ENCODE peak calls at places on chromosomes 3 and 15, in six cellular contexts. B is HEK293T, Q is IMR-90, F is A549, W is HepG2, C is K562. G is an unnamed sample.

GRCh38 chr15:57735891-57736290 is 29.4 kb downstream of the POLR2M start:
- DNase-seq in W (no peak), F (no peak), C (no peak), B (no peak), Q (no peak), G (no peak)

GRCh38 chr15:66774001-66774814 is 72.2 kb downstream of the SMAD6 start:
- DNase-seq in W (peak), Q (peak), B (peak), F (peak), C (peak), G (no peak)

GRCh38 chr15:41746802-41747201 is 27.5 kb upstream of the MAPKBP1 start:
- DNase-seq in Q (peak), C (no peak), F (no peak), B (no peak), W (no peak), G (no peak)

GRCh38 chr15:60614862-60615771 is 136.2 kb upstream of the ICE2 start:
- DNase-seq in F (no peak), B (no peak), W (no peak), Q (no peak), C (peak), G (no peak)

GRCh38 chr15:48722764-48723661 is 77.5 kb upstream of the FBN1 start:
- DNase-seq in F (peak), B (no peak), Q (peak), W (no peak), C (peak), G (no peak)

GRCh38 chr3:133054572-133054971 is 16.4 kb downstream of the TMEM108 start:
- DNase-seq in C (no peak), W (no peak), Q (no peak), F (no peak), B (no peak), G (no peak)

GRCh38 chr15:55977225-55977624 is 16.2 kb downstream of the NEDD4 start:
- DNase-seq in C (no peak), W (no peak), Q (no peak), B (no peak), F (no peak), G (no peak)

GRCh38 chr15:79849789-79850188 is 47.0 kb downstream of the MTHFS start:
- DNase-seq in C (peak), B (peak), Q (peak), W (peak), F (peak), G (no peak)

GRCh38 chr15:101250931-101251829 is 668 bp downstream of the CHSY1 start:
- DNase-seq in B (peak), C (peak), W (no peak), Q (no peak), F (peak), G (no peak)

GRCh38 chr3:127783166-127783565 is 39.1 kb downstream of the MGLL start:
- DNase-seq in Q (no peak), F (no peak), B (no peak), W (no peak), C (no peak), G (no peak)

GRCh38 chr3:136984837-136985236 is 27.1 kb downstream of the IL20RB start:
- DNase-seq in Q (peak), F (no peak), C (no peak), B (peak), W (no peak), G (no peak)

GRCh38 chr3:81419196-81419595 is 342.2 kb downstream of the GBE1 start:
- DNase-seq in B (peak), C (peak), F (peak), W (peak), Q (peak), G (no peak)

GRCh38 chr3:55487376-55488241 is 503 bp upstream of the WNT5A start:
- DNase-seq in W (no peak), B (peak), Q (peak), F (peak), C (no peak), G (no peak)

GRCh38 chr3:125684199-125684598 is 88.9 kb upstream of the OSBPL11 start:
- DNase-seq in W (peak), F (no peak), B (peak), Q (peak), C (peak), G (no peak)

GRCh38 chr3:142087676-142088075 is 61.7 kb downstream of the TFDP2 start:
- DNase-seq in F (no peak), Q (peak), C (no peak), B (no peak), W (no peak), G (no peak)

GRCh38 chr3:61924065-61924740 is 362.8 kb downstream of the PTPRG start:
- DNase-seq in F (no peak), Q (no peak), B (no peak), W (no peak), C (no peak), G (no peak)

GRCh38 chr15:77784361-77785292 is 151.9 kb upstream of the LINGO1 start:
- DNase-seq in Q (no peak), F (peak), C (peak), W (peak), B (peak), G (no peak)

GRCh38 chr15:52100807-52101206 is 11.8 kb downstream of the BCL2L10 start:
- DNase-seq in B (no peak), C (peak), Q (peak), W (no peak), F (no peak), G (peak)

GRCh38 chr3:43162573-43163084 is 56.8 kb upstream of the POMGNT2 start:
- DNase-seq in C (no peak), F (no peak), B (no peak), Q (no peak), W (no peak), G (no peak)

GRCh38 chr3:98556164-98557130 is 24.7 kb downstream of the GPR15 start:
- DNase-seq in W (no peak), F (no peak), C (no peak), Q (no peak), B (no peak), G (peak)

GRCh38 chr3:84958495-84959469 is at the start of gene CADM2:
- DNase-seq in W (peak), C (peak), F (peak), B (peak), Q (peak), G (no peak)

GRCh38 chr3:177330771-177331170 is 133.5 kb upstream of the TBL1XR1 start:
- DNase-seq in W (no peak), B (no peak), C (no peak), Q (no peak), F (no peak), G (no peak)

GRCh38 chr3:39150803-39151631 is 2.4 kb downstream of the CSRNP1 start:
- DNase-seq in F (peak), C (peak), W (peak), B (no peak), Q (peak), G (no peak)

GRCh38 chr15:89196994-89197393 is 24.4 kb downstream of the RLBP1 start:
- DNase-seq in F (no peak), C (no peak), Q (no peak), B (no peak), W (peak), G (no peak)

GRCh38 chr3:21463319-21463718 is 287.7 kb downstream of the ZNF385D start:
- DNase-seq in B (no peak), F (no peak), C (no peak), W (no peak), Q (no peak), G (no peak)

GRCh38 chr3:150610785-150611184 is 7.7 kb downstream of the SELENOT start:
- DNase-seq in W (no peak), F (no peak), Q (no peak), C (no peak), B (no peak), G (no peak)

GRCh38 chr15:75842722-75843617 is at the start of gene UBE2Q2:
- DNase-seq in B (peak), W (peak), F (peak), C (peak), Q (peak), G (no peak)

GRCh38 chr3:151082880-151083838 is 2.3 kb upstream of the MED12L start:
- DNase-seq in Q (no peak), F (no peak), C (no peak), B (no peak), W (no peak), G (no peak)

GRCh38 chr3:13178107-13178506 is 104.9 kb upstream of the IQSEC1 start:
- DNase-seq in Q (no peak), B (no peak), W (no peak), F (no peak), C (no peak), G (no peak)

GRCh38 chr15:70435872-70436271 is 327.5 kb downstream of the UACA start:
- DNase-seq in W (no peak), F (no peak), Q (no peak), C (no peak), B (no peak), G (peak)

GRCh38 chr3:187352581-187353575 is 15.3 kb upstream of the RTP4 start:
- DNase-seq in Q (peak), C (no peak), W (no peak), F (no peak), B (peak), G (no peak)

GRCh38 chr3:123447416-123447748 is 1.5 kb downstream of the ADCY5 start:
- DNase-seq in W (no peak), F (no peak), C (no peak), Q (no peak), B (no peak), G (no peak)

GRCh38 chr15:57335326-57336118 is 40.8 kb upstream of the CGNL1 start:
- DNase-seq in Q (no peak), W (no peak), F (no peak), B (no peak), C (peak), G (no peak)

GRCh38 chr15:68220489-68220888 is 9.0 kb downstream of the CLN6 start:
- DNase-seq in Q (no peak), W (no peak), C (no peak), F (no peak), B (no peak), G (no peak)

GRCh38 chr3:140167600-140168281 is 232.8 kb downstream of the CLSTN2 start:
- DNase-seq in Q (no peak), B (no peak), F (no peak), W (no peak), C (no peak), G (no peak)

GRCh38 chr3:79751703-79752102 is 16.1 kb downstream of the ROBO1 start:
- DNase-seq in F (no peak), Q (no peak), B (no peak), W (no peak), C (no peak), G (no peak)
- TF ChIP-seq BHLHE40 in F (no peak), Q (no peak), B (no peak), W (no peak), C (no peak), G (no peak)

GRCh38 chr3:117054551-117054950 is 345.0 kb downstream of the TUSC7 start:
- DNase-seq in Q (no peak), F (no peak), W (no peak), B (no peak), C (no peak), G (no peak)

GRCh38 chr3:117059054-117059989 is 349.7 kb downstream of the TUSC7 start:
- DNase-seq in W (peak), Q (peak), F (peak), B (no peak), C (peak), G (no peak)

GRCh38 chr3:117063910-117064309 is 354.3 kb downstream of the TUSC7 start:
- DNase-seq in F (no peak), W (no peak), B (no peak), Q (peak), C (no peak), G (no peak)

DNA sequence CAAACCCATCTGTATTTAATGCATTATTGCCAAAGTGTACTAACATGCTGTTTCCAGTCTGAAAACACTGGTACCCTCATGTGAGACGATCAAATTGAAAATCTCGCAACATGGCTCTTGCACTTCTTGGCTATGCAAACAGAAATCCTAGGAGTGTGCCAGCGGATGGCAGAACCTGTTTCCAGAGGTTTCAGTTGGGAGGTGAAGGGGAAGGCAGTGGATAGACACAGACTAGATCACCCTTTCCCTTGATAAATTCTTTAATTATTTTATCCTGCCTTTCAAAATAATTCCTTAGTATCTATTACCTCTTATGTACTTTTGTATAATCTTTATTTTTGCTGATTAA is 350.4 kb downstream of the TUSC7 start:
- DNase-seq in F (no peak), Q (no peak), B (no peak), C (no peak), W (no peak), G (no peak)
- TF ChIP-seq BHLHE40 in F (no peak), Q (no peak), B (no peak), C (no peak), W (no peak), G (no peak)

GRCh38 chr3:181739628-181740027 is 27.9 kb downstream of the SOX2 start:
- DNase-seq in Q (no peak), W (no peak), B (no peak), F (no peak), C (no peak), G (no peak)
- TF ChIP-seq BHLHE40 in Q (no peak), W (no peak), B (no peak), F (no peak), C (no peak), G (no peak)

DNA sequence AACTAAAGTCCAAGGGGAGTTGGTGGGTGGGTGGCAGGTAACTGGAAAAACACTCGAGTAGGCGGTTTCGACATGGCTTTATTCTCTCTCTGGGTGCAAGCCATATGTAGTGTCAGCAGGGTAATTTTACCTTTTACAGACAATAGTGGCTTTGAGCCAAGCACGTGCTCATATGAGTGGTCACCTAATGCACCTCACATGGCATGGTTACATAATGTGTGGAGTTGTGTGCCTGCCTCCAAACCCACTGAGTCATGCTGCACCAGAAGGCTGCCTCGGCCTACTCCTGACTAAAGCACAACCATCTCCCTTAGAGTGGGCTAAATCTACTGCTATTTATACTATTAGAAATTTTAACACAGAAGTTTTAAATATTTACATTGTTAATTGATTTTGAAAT is 16.5 kb downstream of the CCRL2 start:
- DNase-seq in C (no peak), Q (peak), W (peak), F (no peak), B (no peak), G (no peak)
- TF ChIP-seq BHLHE40 in C (peak), Q (no peak), W (no peak), F (no peak), B (no peak), G (no peak)

DNA sequence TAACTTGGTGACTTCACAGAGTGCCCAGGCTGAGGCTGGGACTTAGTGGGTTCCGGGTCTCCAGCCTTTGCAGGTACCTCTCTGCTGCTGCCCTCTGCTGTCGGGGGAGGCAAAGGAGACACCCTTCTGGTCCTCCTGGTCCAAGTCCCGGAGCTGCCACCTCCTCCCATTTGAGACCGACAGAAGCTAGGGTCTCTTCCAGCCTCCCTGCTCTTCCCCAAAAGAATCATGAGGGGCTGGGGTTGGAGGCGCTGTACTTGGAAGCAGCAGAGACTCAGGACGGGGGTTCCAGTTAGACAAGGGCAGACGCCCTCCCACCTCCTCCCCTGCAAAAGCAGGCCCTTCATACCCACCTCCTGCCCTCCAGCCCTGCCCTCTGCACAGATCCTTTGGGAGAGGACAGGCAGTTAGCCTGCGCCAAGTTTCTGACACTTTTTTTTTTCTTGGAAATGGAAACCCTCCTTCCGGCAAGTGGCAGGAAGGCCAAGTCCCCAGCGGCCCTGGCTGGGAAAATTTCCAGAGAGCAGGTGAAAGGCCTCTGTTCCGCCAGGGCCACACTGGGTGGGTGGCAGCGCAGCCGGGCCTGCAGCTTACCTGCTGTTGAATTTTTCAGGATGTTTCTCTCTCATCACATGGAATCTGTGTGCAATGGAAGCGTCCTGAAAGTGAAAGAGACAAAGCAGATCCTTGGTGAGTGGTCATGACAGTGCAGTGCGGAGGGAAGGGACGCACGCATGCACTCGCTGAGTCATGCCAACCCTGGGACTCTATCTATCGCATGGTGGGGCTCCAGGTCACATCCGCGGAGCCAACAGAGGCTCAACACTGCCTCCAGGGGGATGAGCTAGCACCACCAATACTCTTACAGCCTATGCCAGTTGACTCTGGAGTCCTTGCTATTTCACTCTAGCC is 119.9 kb downstream of the DGKG start:
- DNase-seq in W (peak), F (peak), Q (peak), B (peak), C (peak), G (no peak)
- TF ChIP-seq BHLHE40 in W (peak), F (no peak), Q (peak), B (no peak), C (peak), G (no peak)